ENCODE peak calls at places on chromosomes 1 and 21, in six cellular contexts. V is HEK293T, I is germinal center, O is choroid plexus epithelial cell, U is fibroblast of pulmonary artery, Y is mucosa of descending colon. Q is an unnamed sample.

GRCh38 chr1:172497230-172497629 is 35.7 kb upstream of the SUCO start:
- DNase-seq in U (peak), I (no peak), V (peak), O (peak), Y (no peak), Q (no peak)

GRCh38 chr1:114368560-114369255 is 142.3 kb downstream of the TRIM33 start:
- DNase-seq in V (no peak), I (no peak), U (no peak), Y (no peak), O (no peak), Q (no peak)

GRCh38 chr1:234400773-234401172 is 27.5 kb downstream of the COA6 start:
- DNase-seq in O (peak), I (peak), Y (no peak), U (peak), V (no peak), Q (no peak)

GRCh38 chr1:179141592-179142244 is 59.8 kb downstream of the TOR3A start:
- DNase-seq in Y (no peak), O (peak), I (no peak), U (peak), V (no peak), Q (no peak)

GRCh38 chr1:206693029-206693428 is 8.3 kb downstream of the MAPKAPK2 start:
- DNase-seq in O (peak), V (no peak), U (peak), I (no peak), Y (no peak), Q (no peak)

GRCh38 chr1:240465531-240465940 is 146.4 kb downstream of the GREM2 start:
- DNase-seq in Y (no peak), I (no peak), O (peak), U (peak), V (no peak), Q (no peak)

GRCh38 chr1:188429385-188429784 is 1600.6 kb downstream of the PLA2G4A start:
- DNase-seq in U (peak), I (no peak), Y (no peak), V (no peak), O (peak), Q (no peak)

GRCh38 chr1:219467524-219467923 is 145.4 kb downstream of the ZC3H11B start:
- DNase-seq in V (no peak), I (no peak), O (peak), U (peak), Y (no peak), Q (no peak)

GRCh38 chr21:41871302-41872030 is 7.7 kb downstream of the PRDM15 start:
- DNase-seq in V (no peak), I (no peak), Y (no peak), O (no peak), U (no peak), Q (no peak)

GRCh38 chr1:229381234-229381633 is 38.4 kb upstream of the CCSAP start:
- DNase-seq in Y (no peak), I (no peak), O (no peak), U (no peak), V (no peak), Q (no peak)

GRCh38 chr1:26336477-26337205 is 17.3 kb downstream of the CRYBG2 start:
- DNase-seq in I (peak), V (peak), O (peak), U (no peak), Y (peak), Q (peak)

GRCh38 chr1:94068831-94069648 is 51.9 kb downstream of the ABCA4 start:
- DNase-seq in U (peak), V (peak), O (peak), Y (peak), I (no peak), Q (no peak)

GRCh38 chr1:43074244-43074643 is 97.8 kb downstream of the EBNA1BP2 start:
- DNase-seq in U (no peak), O (no peak), Y (no peak), I (no peak), V (no peak), Q (no peak)

GRCh38 chr21:45310446-45310845 is 22.8 kb upstream of the POFUT2 start:
- DNase-seq in Y (no peak), O (no peak), U (no peak), V (no peak), I (no peak), Q (no peak)

Q was measured in naive B cell.